ENCODE peak calls at places on chromosomes 16 and 17, in four cellular contexts. One of them, this sample, is unnamed.

GRCh38 chr17:10638151-10638550 is 19.0 kb downstream of the MYH3 start:
- DNase-seq in foreskin fibroblast: no peak
- DNase-seq in Peyer's patch: no peak
- DNase-seq in mucosa of descending colon: no peak
- DNase-seq in this sample: no peak

GRCh38 chr16:78695371-78695770 is 595.9 kb downstream of the WWOX start:
- DNase-seq in mucosa of descending colon: no peak
- DNase-seq in foreskin fibroblast: no peak
- DNase-seq in Peyer's patch: no peak
- DNase-seq in this sample: no peak

GRCh38 chr16:88792078-88792550 is 7.1 kb upstream of the PIEZO1 start:
- DNase-seq in Peyer's patch: no peak
- DNase-seq in mucosa of descending colon: no peak
- DNase-seq in foreskin fibroblast: peak
- DNase-seq in this sample: no peak

GRCh38 chr16:88487124-88487432 is 34.0 kb downstream of the ZFPM1 start:
- DNase-seq in Peyer's patch: no peak
- DNase-seq in mucosa of descending colon: no peak
- DNase-seq in foreskin fibroblast: no peak
- DNase-seq in this sample: no peak

GRCh38 chr17:4938670-4939553 is 934 bp downstream of the SLC25A11 start:
- DNase-seq in mucosa of descending colon: peak
- DNase-seq in Peyer's patch: no peak
- DNase-seq in foreskin fibroblast: no peak
- DNase-seq in this sample: no peak

GRCh38 chr17:38746893-38747384 is 1.2 kb downstream of the PCGF2 start:
- DNase-seq in mucosa of descending colon: peak
- DNase-seq in Peyer's patch: no peak
- DNase-seq in foreskin fibroblast: no peak
- DNase-seq in this sample: no peak

GRCh38 chr16:86946396-86946795 is 368.0 kb downstream of the FOXL1 start:
- DNase-seq in mucosa of descending colon: no peak
- DNase-seq in Peyer's patch: no peak
- DNase-seq in foreskin fibroblast: peak
- DNase-seq in this sample: no peak

GRCh38 chr17:17557796-17558195 is 33.7 kb downstream of the PEMT start:
- DNase-seq in Peyer's patch: no peak
- DNase-seq in mucosa of descending colon: no peak
- DNase-seq in foreskin fibroblast: no peak
- DNase-seq in this sample: no peak

GRCh38 chr16:50114357-50115129 is 38.6 kb upstream of the TENT4B start:
- DNase-seq in mucosa of descending colon: no peak
- DNase-seq in foreskin fibroblast: peak
- DNase-seq in Peyer's patch: peak
- DNase-seq in this sample: no peak

GRCh38 chr17:83128306-83129240 is 49.2 kb downstream of the METRNL start:
- DNase-seq in foreskin fibroblast: no peak
- DNase-seq in Peyer's patch: peak
- DNase-seq in mucosa of descending colon: no peak
- DNase-seq in this sample: no peak

GRCh38 chr17:57294629-57295501 is 38.5 kb downstream of the MSI2 start:
- DNase-seq in mucosa of descending colon: no peak
- DNase-seq in Peyer's patch: no peak
- DNase-seq in foreskin fibroblast: peak
- DNase-seq in this sample: no peak

GRCh38 chr17:76270127-76270592 is 5.0 kb downstream of the UBALD2 start:
- DNase-seq in Peyer's patch: no peak
- DNase-seq in foreskin fibroblast: no peak
- DNase-seq in mucosa of descending colon: no peak
- DNase-seq in this sample: no peak

GRCh38 chr16:2586241-2586640 is 48.4 kb downstream of the PDPK1 start:
- DNase-seq in Peyer's patch: no peak
- DNase-seq in mucosa of descending colon: no peak
- DNase-seq in foreskin fibroblast: no peak
- DNase-seq in this sample: no peak

GRCh38 chr17:19785854-19786253 is 37.8 kb upstream of the ALDH3A1 start:
- DNase-seq in mucosa of descending colon: no peak
- DNase-seq in Peyer's patch: no peak
- DNase-seq in foreskin fibroblast: no peak
- DNase-seq in this sample: no peak

GRCh38 chr16:73527191-73527590 is 479.3 kb upstream of the ZFHX3 start:
- DNase-seq in mucosa of descending colon: no peak
- DNase-seq in foreskin fibroblast: no peak
- DNase-seq in Peyer's patch: no peak
- DNase-seq in this sample: no peak

GRCh38 chr16:81571592-81572230 is 127.1 kb downstream of the CMIP start:
- DNase-seq in mucosa of descending colon: no peak
- DNase-seq in Peyer's patch: no peak
- DNase-seq in foreskin fibroblast: no peak
- DNase-seq in this sample: no peak

GRCh38 chr17:31060814-31061550 is 33.8 kb upstream of the NF1 start:
- DNase-seq in mucosa of descending colon: no peak
- DNase-seq in foreskin fibroblast: no peak
- DNase-seq in Peyer's patch: no peak
- DNase-seq in this sample: no peak

GRCh38 chr17:60193482-60193881 is 43.7 kb downstream of the CA4 start:
- DNase-seq in Peyer's patch: peak
- DNase-seq in foreskin fibroblast: no peak
- DNase-seq in mucosa of descending colon: peak
- DNase-seq in this sample: no peak

GRCh38 chr16:86171329-86171728 is 272.4 kb downstream of the IRF8 start:
- DNase-seq in Peyer's patch: no peak
- DNase-seq in mucosa of descending colon: no peak
- DNase-seq in foreskin fibroblast: peak
- DNase-seq in this sample: no peak

GRCh38 chr17:72455562-72455961 is 334.7 kb downstream of the SOX9 start:
- DNase-seq in foreskin fibroblast: no peak
- DNase-seq in mucosa of descending colon: no peak
- DNase-seq in Peyer's patch: no peak
- DNase-seq in this sample: no peak

GRCh38 chr17:7839890-7840260 is 5.9 kb downstream of the KDM6B start:
- DNase-seq in foreskin fibroblast: peak
- DNase-seq in Peyer's patch: no peak
- DNase-seq in mucosa of descending colon: peak
- DNase-seq in this sample: no peak

GRCh38 chr17:45867702-45868101 is 23.0 kb downstream of the SPPL2C start:
- DNase-seq in mucosa of descending colon: no peak
- DNase-seq in foreskin fibroblast: no peak
- DNase-seq in Peyer's patch: no peak
- DNase-seq in this sample: no peak

GRCh38 chr17:43983515-43984411 is 20.7 kb upstream of the NAGS start:
- DNase-seq in mucosa of descending colon: peak
- DNase-seq in foreskin fibroblast: peak
- DNase-seq in Peyer's patch: peak
- DNase-seq in this sample: no peak
- TF ChIP-seq CTCF in mucosa of descending colon: no peak
- TF ChIP-seq CTCF in foreskin fibroblast: peak
- TF ChIP-seq CTCF in Peyer's patch: no peak
- TF ChIP-seq CTCF in this sample: peak

DNA sequence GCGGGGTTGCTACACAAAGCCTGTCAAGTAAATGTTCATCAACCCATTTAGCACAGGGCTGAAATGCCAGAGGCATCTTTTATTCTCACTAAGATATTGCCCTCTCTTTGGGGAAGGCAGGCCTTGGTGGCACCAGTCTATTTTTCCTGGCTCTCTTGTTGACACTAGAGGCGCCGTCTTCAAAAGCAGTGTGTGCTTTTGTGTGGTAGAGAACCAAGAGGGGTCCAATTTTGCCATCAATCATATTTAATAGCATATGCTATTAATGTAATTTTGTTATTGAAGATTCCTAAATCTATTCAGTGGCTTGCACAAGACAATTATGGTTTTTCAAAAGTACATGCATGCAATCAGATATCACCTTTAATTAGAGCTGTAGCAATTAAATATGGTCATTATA is 514.5 kb upstream of the SALL1 start:
- DNase-seq in Peyer's patch: no peak
- DNase-seq in foreskin fibroblast: no peak
- DNase-seq in mucosa of descending colon: no peak
- DNase-seq in this sample: no peak
- TF ChIP-seq CTCF in Peyer's patch: no peak
- TF ChIP-seq CTCF in foreskin fibroblast: no peak
- TF ChIP-seq CTCF in mucosa of descending colon: no peak
- TF ChIP-seq CTCF in this sample: no peak

DNA sequence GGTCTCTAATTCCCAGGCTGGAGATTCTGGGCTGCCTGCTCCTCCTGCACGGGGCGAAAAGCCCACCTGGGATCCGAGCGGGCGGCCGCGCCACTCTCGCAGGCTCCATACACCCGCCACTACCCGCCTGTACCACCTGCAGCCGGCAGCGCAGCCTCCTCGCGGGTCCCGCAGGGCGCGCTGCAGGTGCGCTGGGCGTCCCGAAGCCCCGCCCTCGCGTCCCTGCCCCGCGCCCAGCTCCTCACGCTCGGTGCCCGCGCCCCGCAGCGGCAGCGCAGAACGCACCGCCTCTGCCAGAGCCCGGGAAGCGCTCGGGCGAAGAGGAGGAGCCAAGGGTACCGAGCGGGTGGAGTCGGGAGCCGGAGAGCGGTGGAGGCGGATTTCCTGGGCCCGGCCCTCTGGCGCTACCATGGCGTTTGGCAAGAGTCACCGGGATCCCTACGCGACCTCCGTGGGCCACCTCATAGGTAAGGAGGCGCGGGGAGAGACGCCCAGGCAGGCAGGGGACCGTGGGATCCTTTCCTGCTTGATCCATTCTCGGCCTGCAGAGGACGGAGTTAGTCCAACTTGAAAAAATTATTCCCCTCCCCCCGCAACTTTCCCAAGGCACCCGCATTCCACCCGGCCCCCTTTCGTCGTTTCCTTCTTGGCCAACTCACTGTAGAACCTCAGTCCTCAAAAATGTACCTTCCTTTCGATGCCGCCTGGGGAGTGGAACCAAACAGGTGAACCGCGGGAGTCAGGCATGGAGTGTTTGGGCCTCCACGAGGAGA is at the start of gene TOM1L1:
- DNase-seq in Peyer's patch: peak
- DNase-seq in foreskin fibroblast: peak
- DNase-seq in mucosa of descending colon: peak
- DNase-seq in this sample: peak
- TF ChIP-seq CTCF in Peyer's patch: peak
- TF ChIP-seq CTCF in foreskin fibroblast: peak
- TF ChIP-seq CTCF in mucosa of descending colon: no peak
- TF ChIP-seq CTCF in this sample: peak

GRCh38 chr17:49616086-49616485 is 40.4 kb downstream of the NXPH3 start:
- DNase-seq in Peyer's patch: no peak
- DNase-seq in foreskin fibroblast: peak
- DNase-seq in mucosa of descending colon: no peak
- DNase-seq in this sample: no peak
- TF ChIP-seq CTCF in Peyer's patch: no peak
- TF ChIP-seq CTCF in foreskin fibroblast: peak
- TF ChIP-seq CTCF in mucosa of descending colon: no peak
- TF ChIP-seq CTCF in this sample: peak

GRCh38 chr16:28090646-28091377 is 27.3 kb upstream of the GSG1L start:
- DNase-seq in mucosa of descending colon: no peak
- DNase-seq in foreskin fibroblast: peak
- DNase-seq in Peyer's patch: no peak
- DNase-seq in this sample: no peak
- TF ChIP-seq CTCF in mucosa of descending colon: no peak
- TF ChIP-seq CTCF in foreskin fibroblast: peak
- TF ChIP-seq CTCF in Peyer's patch: no peak
- TF ChIP-seq CTCF in this sample: peak

GRCh38 chr17:46979023-46979870 is at the start of gene RPRML:
- DNase-seq in mucosa of descending colon: no peak
- DNase-seq in foreskin fibroblast: peak
- DNase-seq in Peyer's patch: no peak
- DNase-seq in this sample: no peak

GRCh38 chr17:46978489-46979022 is 497 bp downstream of the RPRML start:
- DNase-seq in Peyer's patch: no peak
- DNase-seq in mucosa of descending colon: no peak
- DNase-seq in foreskin fibroblast: peak
- DNase-seq in this sample: no peak

GRCh38 chr17:46976626-46977270 is 2.3 kb downstream of the RPRML start:
- DNase-seq in Peyer's patch: no peak
- DNase-seq in foreskin fibroblast: no peak
- DNase-seq in mucosa of descending colon: no peak
- DNase-seq in this sample: no peak

GRCh38 chr17:46977750-46978488 is 1.1 kb downstream of the RPRML start:
- DNase-seq in foreskin fibroblast: peak
- DNase-seq in mucosa of descending colon: no peak
- DNase-seq in Peyer's patch: no peak
- DNase-seq in this sample: no peak

GRCh38 chr17:46977348-46977747 is 1.7 kb downstream of the RPRML start:
- DNase-seq in foreskin fibroblast: peak
- DNase-seq in Peyer's patch: no peak
- DNase-seq in mucosa of descending colon: peak
- DNase-seq in this sample: no peak
- TF ChIP-seq CTCF in foreskin fibroblast: peak
- TF ChIP-seq CTCF in Peyer's patch: peak
- TF ChIP-seq CTCF in mucosa of descending colon: no peak
- TF ChIP-seq CTCF in this sample: peak

DNA sequence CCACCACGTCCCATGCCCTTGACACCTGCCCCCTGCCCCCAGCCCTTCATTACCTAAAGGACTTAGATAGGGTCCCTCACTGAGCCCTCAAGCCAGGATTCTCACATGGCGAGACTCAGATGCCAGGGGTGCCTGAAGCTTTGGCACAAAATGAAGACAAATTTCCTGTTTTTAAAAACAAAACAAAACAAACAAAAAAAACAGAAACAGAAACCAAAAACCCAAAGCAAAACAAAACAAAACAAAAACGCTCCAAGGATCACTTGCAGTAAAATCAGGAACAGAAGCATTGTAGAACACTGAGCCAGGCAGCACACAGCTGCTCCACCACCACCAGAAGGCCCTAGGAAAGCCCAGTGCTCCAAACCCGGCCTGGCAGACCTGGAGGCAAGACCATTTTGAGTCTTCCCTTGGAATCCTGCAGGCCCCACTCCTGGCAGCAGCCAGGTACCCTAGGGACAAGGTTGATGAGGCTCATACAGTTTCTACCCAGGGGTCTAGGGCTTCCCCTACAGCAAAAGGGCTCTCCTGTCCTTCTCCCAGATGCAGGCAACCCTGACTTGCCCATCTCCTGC is 20.8 kb downstream of the MYO18A start:
- DNase-seq in foreskin fibroblast: no peak
- DNase-seq in mucosa of descending colon: no peak
- DNase-seq in Peyer's patch: no peak
- DNase-seq in this sample: no peak
- TF ChIP-seq CTCF in foreskin fibroblast: no peak
- TF ChIP-seq CTCF in mucosa of descending colon: no peak
- TF ChIP-seq CTCF in Peyer's patch: no peak
- TF ChIP-seq CTCF in this sample: no peak

DNA sequence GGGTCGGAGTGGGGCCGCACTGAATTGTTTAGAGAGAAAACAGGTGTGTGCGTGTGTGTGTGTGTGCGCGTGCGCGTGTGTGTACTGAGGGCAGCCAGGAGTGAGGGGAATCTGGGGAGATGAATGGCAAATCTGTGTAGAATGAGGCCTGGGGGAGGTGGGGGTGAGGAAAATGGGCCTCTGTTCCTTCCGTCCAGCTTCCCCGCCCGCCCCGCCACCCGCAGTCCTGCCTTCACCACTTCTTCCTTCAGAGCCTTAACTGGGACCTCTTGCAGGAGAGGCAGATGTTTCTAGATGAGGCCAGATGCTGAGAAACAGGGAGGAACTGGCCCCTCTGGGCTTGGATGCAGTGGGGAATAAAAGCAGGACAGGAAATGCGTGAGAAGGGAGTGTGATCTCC is 29.7 kb upstream of the NGFR start:
- DNase-seq in mucosa of descending colon: no peak
- DNase-seq in foreskin fibroblast: no peak
- DNase-seq in Peyer's patch: no peak
- DNase-seq in this sample: no peak
- TF ChIP-seq CTCF in mucosa of descending colon: no peak
- TF ChIP-seq CTCF in foreskin fibroblast: no peak
- TF ChIP-seq CTCF in Peyer's patch: no peak
- TF ChIP-seq CTCF in this sample: no peak